ENCODE peak calls at places on chromosomes 4 and X, in eight cellular contexts. U, V, I, T, Y, J, H and N are unnamed samples.

GRCh38 chrX:50711907-50712306 is 102.1 kb downstream of the SHROOM4 start:
- DNase-seq in U (no peak), V (no peak), I (no peak), T (no peak), Y (no peak), J (no peak), H (no peak), N (no peak)

GRCh38 chr4:158775091-158775651 is 6.3 kb downstream of the FNIP2 start:
- DNase-seq in U (peak; percentile 36), V (no peak), I (no peak), T (peak; percentile 40), Y (no peak), J (no peak), H (no peak), N (peak; percentile 73)

GRCh38 chr4:77629885-77630284 is 24.3 kb downstream of the CXCL13 start:
- DNase-seq in U (no peak), V (no peak), I (no peak), T (no peak), Y (no peak), J (no peak), H (no peak), N (no peak)

GRCh38 chr4:2338754-2339457 is 77.0 kb upstream of the MXD4 start:
- DNase-seq in U (peak; percentile 6), V (peak; percentile 44), I (no peak), T (no peak), Y (no peak), J (no peak), H (no peak), N (no peak)

GRCh38 chr4:183142566-183143545 is 43.8 kb downstream of the WWC2 start:
- DNase-seq in U (peak; percentile 47), V (no peak), I (no peak), T (peak; percentile 85), Y (no peak), J (no peak), H (no peak), N (peak; percentile 84)

GRCh38 chr4:53779025-53779424 is 187.7 kb upstream of the LNX1 start:
- DNase-seq in U (no peak), V (no peak), I (no peak), T (no peak), Y (no peak), J (no peak), H (no peak), N (no peak)

GRCh38 chrX:153582896-153583295 is 16.0 kb downstream of the CCNQ start:
- DNase-seq in U (peak; percentile 46), V (no peak), I (peak; percentile 28), T (no peak), Y (peak; percentile 80), J (peak; percentile 82), H (no peak), N (no peak)

GRCh38 chr4:133149932-133150642 is 993 bp downstream of the PCDH10 start:
- DNase-seq in U (no peak), V (peak; percentile 3), I (no peak), T (no peak), Y (no peak), J (no peak), H (no peak), N (no peak)

GRCh38 chr4:15186149-15186548 is 183.9 kb downstream of the CPEB2 start:
- DNase-seq in U (no peak), V (no peak), I (no peak), T (no peak), Y (no peak), J (no peak), H (no peak), N (peak; percentile 75)

GRCh38 chr4:61149278-61149677 is 50.8 kb upstream of the ADGRL3 start:
- DNase-seq in U (peak; percentile 14), V (no peak), I (no peak), T (peak; percentile 27), Y (no peak), J (no peak), H (no peak), N (no peak)

GRCh38 chr4:36328130-36328529 is 46.7 kb downstream of the DTHD1 start:
- DNase-seq in U (no peak), V (no peak), I (no peak), T (no peak), Y (no peak), J (no peak), H (no peak), N (no peak)

GRCh38 chrX:20527458-20528099 is 260.9 kb upstream of the RPS6KA3 start:
- DNase-seq in U (peak; percentile 33), V (peak; percentile 39), I (peak; percentile 64), T (peak; percentile 61), Y (peak; percentile 28), J (peak; percentile 74), H (no peak), N (peak; percentile 57)

GRCh38 chrX:41025926-41026325 is 59.3 kb upstream of the USP9X start:
- DNase-seq in U (no peak), V (peak; percentile 63), I (no peak), T (no peak), Y (no peak), J (no peak), H (no peak), N (no peak)

GRCh38 chr4:108205859-108206258 is 37.1 kb upstream of the LEF1 start:
- DNase-seq in U (no peak), V (no peak), I (no peak), T (no peak), Y (no peak), J (no peak), H (no peak), N (no peak)

GRCh38 chr4:173088144-173088543 is 80.5 kb upstream of the GALNT7 start:
- DNase-seq in U (no peak), V (no peak), I (no peak), T (no peak), Y (no peak), J (no peak), H (no peak), N (no peak)

GRCh38 chr4:88107406-88108107 is 50.9 kb downstream of the ABCG2 start:
- DNase-seq in U (peak; percentile 50), V (no peak), I (no peak), T (peak; percentile 16), Y (no peak), J (no peak), H (no peak), N (no peak)

GRCh38 chrX:53317365-53318069 is 36.1 kb upstream of the IQSEC2 start:
- DNase-seq in U (peak; percentile 73), V (peak; percentile 71), I (peak; percentile 41), T (peak; percentile 54), Y (peak; percentile 61), J (peak; percentile 87), H (no peak), N (peak; percentile 61)

GRCh38 chr4:6856391-6856790 is 53.2 kb upstream of the TBC1D14 start:
- DNase-seq in U (no peak), V (no peak), I (no peak), T (no peak), Y (no peak), J (no peak), H (no peak), N (peak; percentile 23)
- H3K4me2 ChIP-seq in U (no peak overlapping the region), V (no peak overlapping the region), I (no peak overlapping the region), T (peak overlapping the region; percentile 29), Y (no peak overlapping the region), J (no peak overlapping the region), H (no peak overlapping the region), N (peak overlapping the region; percentile 54)

GRCh38 chrX:6071755-6072154 is 156.9 kb downstream of the NLGN4X start:
- DNase-seq in U (no peak), V (no peak), I (no peak), T (no peak), Y (no peak), J (no peak), H (no peak), N (no peak)
- H3K9me2 ChIP-seq in U (no peaks in the 10 kb centered on the region), V (no peaks in the 10 kb centered on the region), I (no peaks in the 10 kb centered on the region), T (no peaks in the 10 kb centered on the region), Y (no peaks in the 10 kb centered on the region), J (no peaks in the 10 kb centered on the region), H (no peaks in the 10 kb centered on the region), N (no peaks in the 10 kb centered on the region)

GRCh38 chr4:139890810-139891209 is 225.2 kb downstream of the MGST2 start:
- DNase-seq in U (no peak), V (no peak), I (no peak), T (peak; percentile 46), Y (no peak), J (no peak), H (no peak), N (peak; percentile 85)
- H3K4me1 ChIP-seq in U (peaks cover 14% of the 10 kb centered on the region), V (peaks cover 18% of the 10 kb centered on the region), I (no peaks in the 10 kb centered on the region), T (peaks cover 49% of the 10 kb centered on the region), Y (no peaks in the 10 kb centered on the region), J (peaks cover 63% of the 10 kb centered on the region), H (no peaks in the 10 kb centered on the region), N (peaks cover 23% of the 10 kb centered on the region)

GRCh38 chr4:48796191-48796926 is 16.3 kb upstream of the FRYL start:
- DNase-seq in U (no peak), V (no peak), I (no peak), T (no peak), Y (no peak), J (no peak), H (no peak), N (no peak)

GRCh38 chr4:48791313-48791712 is 11.2 kb upstream of the FRYL start:
- DNase-seq in U (no peak), V (no peak), I (no peak), T (no peak), Y (no peak), J (no peak), H (no peak), N (no peak)

GRCh38 chr4:48790581-48790980 is 10.5 kb upstream of the FRYL start:
- DNase-seq in U (no peak), V (no peak), I (no peak), T (no peak), Y (no peak), J (no peak), H (no peak), N (no peak)

GRCh38 chr4:48795108-48795507 is 15.0 kb upstream of the FRYL start:
- DNase-seq in U (no peak), V (no peak), I (no peak), T (no peak), Y (no peak), J (no peak), H (no peak), N (no peak)

GRCh38 chr4:48792348-48793006 is 12.4 kb upstream of the FRYL start:
- DNase-seq in U (peak; percentile 8), V (no peak), I (no peak), T (no peak), Y (no peak), J (no peak), H (no peak), N (no peak)
- H3K4me2 ChIP-seq in U (no peak overlapping the region), V (no peak overlapping the region), I (no peak overlapping the region), T (no peak overlapping the region), Y (peak overlapping the region; percentile 30), J (peak overlapping the region; percentile 14), H (no peak overlapping the region), N (no peak overlapping the region)

GRCh38 chr4:185771696-185772390 is 40.2 kb downstream of the SORBS2 start:
- DNase-seq in U (no peak), V (no peak), I (no peak), T (no peak), Y (no peak), J (no peak), H (no peak), N (peak; percentile 45)
- H3K9me2 ChIP-seq in U (no peaks in the 10 kb centered on the region), V (no peaks in the 10 kb centered on the region), I (no peaks in the 10 kb centered on the region), T (no peaks in the 10 kb centered on the region), Y (no peaks in the 10 kb centered on the region), J (no peaks in the 10 kb centered on the region), H (no peaks in the 10 kb centered on the region), N (no peaks in the 10 kb centered on the region)